ENCODE peak calls at places on chromosomes 11 and 22, in six cellular contexts. A, D, Y, E, H and Z are unnamed samples.

GRCh38 chr11:91802475-91802874 is 422.1 kb upstream of the FAT3 start:
- DNase-seq in A (no peak), D (no peak), Y (no peak), E (no peak), H (no peak), Z (no peak)

GRCh38 chr22:49689255-49689770 is 138.4 kb downstream of the BRD1 start:
- DNase-seq in A (no peak), D (no peak), Y (no peak), E (no peak), H (no peak), Z (no peak)

GRCh38 chr11:125257185-125257584 is 92.6 kb downstream of the PKNOX2 start:
- DNase-seq in A (no peak), D (no peak), Y (no peak), E (no peak), H (no peak), Z (no peak)

GRCh38 chr11:18390088-18390487 is 4.3 kb upstream of the LDHA start:
- DNase-seq in A (no peak), D (no peak), Y (no peak), E (no peak), H (no peak), Z (no peak)

GRCh38 chr11:117144477-117145392 is 648 bp downstream of the PAFAH1B2 start:
- DNase-seq in A (peak), D (peak), Y (peak), E (no peak), H (peak), Z (peak)

GRCh38 chr11:95790933-95791247 is 592 bp downstream of the CEP57 start:
- DNase-seq in A (no peak), D (no peak), Y (peak), E (peak), H (no peak), Z (peak)

GRCh38 chr11:119337581-119338317 is 2.9 kb downstream of the C1QTNF5 start:
- DNase-seq in A (peak), D (no peak), Y (no peak), E (no peak), H (no peak), Z (no peak)

GRCh38 chr11:132131962-132132361 is 761.5 kb downstream of the NTM start:
- DNase-seq in A (no peak), D (no peak), Y (no peak), E (no peak), H (no peak), Z (no peak)

GRCh38 chr11:76631566-76632308 is 38.8 kb downstream of the LRRC32 start:
- DNase-seq in A (no peak), D (no peak), Y (no peak), E (no peak), H (no peak), Z (no peak)

GRCh38 chr11:69344570-69345145 is 50.7 kb downstream of the MYEOV start:
- DNase-seq in A (no peak), D (no peak), Y (no peak), E (no peak), H (no peak), Z (no peak)

GRCh38 chr22:35445933-35446332 is 46.0 kb downstream of the MCM5 start:
- DNase-seq in A (no peak), D (no peak), Y (no peak), E (no peak), H (no peak), Z (no peak)

GRCh38 chr11:65700377-65700776 is 11.7 kb upstream of the KAT5 start:
- DNase-seq in A (no peak), D (no peak), Y (no peak), E (no peak), H (no peak), Z (no peak)

GRCh38 chr11:30488304-30488998 is 97.7 kb downstream of the MPPED2 start:
- DNase-seq in A (peak), D (no peak), Y (no peak), E (no peak), H (no peak), Z (no peak)

GRCh38 chr22:26139320-26139719 is 29.9 kb upstream of the SEZ6L start:
- DNase-seq in A (no peak), D (no peak), Y (no peak), E (no peak), H (peak), Z (peak)

GRCh38 chr11:33722579-33723234 is 13.5 kb downstream of the CD59 start:
- DNase-seq in A (no peak), D (no peak), Y (peak), E (no peak), H (no peak), Z (no peak)

GRCh38 chr11:45937916-45938315 is 15.5 kb downstream of the LARGE2 start:
- DNase-seq in A (no peak), D (no peak), Y (no peak), E (no peak), H (no peak), Z (no peak)

GRCh38 chr11:29255401-29255800 is 761.4 kb downstream of the KCNA4 start:
- DNase-seq in A (no peak), D (no peak), Y (no peak), E (no peak), H (no peak), Z (no peak)

GRCh38 chr11:106917973-106918372 is 100.3 kb downstream of the GUCY1A2 start:
- DNase-seq in A (no peak), D (no peak), Y (peak), E (no peak), H (no peak), Z (no peak)

GRCh38 chr11:14974021-14974698 is 2.0 kb upstream of the CALCA start:
- DNase-seq in A (no peak), D (no peak), Y (peak), E (no peak), H (no peak), Z (no peak)

GRCh38 chr11:107731911-107732310 is 20.1 kb upstream of the SLN start:
- DNase-seq in A (no peak), D (no peak), Y (no peak), E (no peak), H (no peak), Z (no peak)

GRCh38 chr11:64083681-64084080 is 48.0 kb downstream of the FLRT1 start:
- DNase-seq in A (no peak), D (no peak), Y (no peak), E (no peak), H (no peak), Z (no peak)

GRCh38 chr11:96086111-96086510 is 162.2 kb upstream of the MTMR2 start:
- DNase-seq in A (no peak), D (no peak), Y (no peak), E (no peak), H (no peak), Z (no peak)

GRCh38 chr11:75773595-75774353 is 5.2 kb downstream of the DGAT2 start:
- DNase-seq in A (no peak), D (peak), Y (peak), E (no peak), H (no peak), Z (no peak)

GRCh38 chr11:91219501-91219900 is 996.7 kb upstream of the CHORDC1 start:
- DNase-seq in A (no peak), D (no peak), Y (no peak), E (no peak), H (no peak), Z (no peak)

GRCh38 chr11:75050516-75050915 is 46.2 kb downstream of the OR2AT4 start:
- DNase-seq in A (no peak), D (no peak), Y (no peak), E (no peak), H (no peak), Z (no peak)

GRCh38 chr22:27107824-27108223 is 450.4 kb downstream of the MIAT start:
- DNase-seq in A (no peak), D (no peak), Y (no peak), E (no peak), H (no peak), Z (no peak)

GRCh38 chr11:17547051-17547577 is at the start of gene OTOG:
- DNase-seq in A (no peak), D (no peak), Y (no peak), E (no peak), H (no peak), Z (no peak)

GRCh38 chr11:73189315-73189714 is 28.8 kb upstream of the P2RY2 start:
- DNase-seq in A (no peak), D (no peak), Y (no peak), E (no peak), H (no peak), Z (peak)